ENCODE peak calls at places on chromosomes 3 and 15, in seven cellular contexts. One of them, this sample, is unnamed. For H3K4me1 and H3K9me3, the result is how much of the 10 kb centered on the place peaks cover.

GRCh38 chr3:186057594-186057993 is 51.3 kb downstream of the ETV5 start:
- DNase-seq in heart left ventricle: no peak
- DNase-seq in psoas muscle: no peak
- DNase-seq in upper lobe of right lung: no peak
- DNase-seq in CD8-positive, alpha-beta memory T cell: no peak
- DNase-seq in right cardiac atrium: no peak
- DNase-seq in sigmoid colon: no peak
- DNase-seq in this sample: no peak

GRCh38 chr3:53677406-53677805 is 168.8 kb downstream of the CHDH start:
- DNase-seq in upper lobe of right lung: no peak
- DNase-seq in heart left ventricle: peak
- DNase-seq in CD8-positive, alpha-beta memory T cell: no peak
- DNase-seq in psoas muscle: no peak
- DNase-seq in sigmoid colon: no peak
- DNase-seq in right cardiac atrium: no peak
- DNase-seq in this sample: no peak

GRCh38 chr15:58524247-58524646 is 92.5 kb downstream of the LIPC start:
- DNase-seq in psoas muscle: no peak
- DNase-seq in upper lobe of right lung: no peak
- DNase-seq in sigmoid colon: no peak
- DNase-seq in heart left ventricle: no peak
- DNase-seq in CD8-positive, alpha-beta memory T cell: no peak
- DNase-seq in right cardiac atrium: no peak
- DNase-seq in this sample: no peak

GRCh38 chr15:70246623-70247200 is 149.0 kb upstream of the TLE3 start:
- DNase-seq in psoas muscle: no peak
- DNase-seq in upper lobe of right lung: peak
- DNase-seq in heart left ventricle: no peak
- DNase-seq in right cardiac atrium: no peak
- DNase-seq in CD8-positive, alpha-beta memory T cell: no peak
- DNase-seq in sigmoid colon: peak
- DNase-seq in this sample: no peak

GRCh38 chr3:47266709-47267489 is 15.7 kb downstream of the KIF9 start:
- DNase-seq in psoas muscle: peak
- DNase-seq in upper lobe of right lung: no peak
- DNase-seq in heart left ventricle: peak
- DNase-seq in right cardiac atrium: peak
- DNase-seq in CD8-positive, alpha-beta memory T cell: no peak
- DNase-seq in sigmoid colon: peak
- DNase-seq in this sample: peak

GRCh38 chr3:9067352-9067975 is 104.2 kb upstream of the RAD18 start:
- DNase-seq in CD8-positive, alpha-beta memory T cell: no peak
- DNase-seq in psoas muscle: no peak
- DNase-seq in heart left ventricle: peak
- DNase-seq in upper lobe of right lung: no peak
- DNase-seq in sigmoid colon: peak
- DNase-seq in right cardiac atrium: no peak
- DNase-seq in this sample: no peak

GRCh38 chr3:138180375-138181029 is 5.8 kb upstream of the DBR1 start:
- DNase-seq in upper lobe of right lung: no peak
- DNase-seq in right cardiac atrium: no peak
- DNase-seq in CD8-positive, alpha-beta memory T cell: peak
- DNase-seq in psoas muscle: no peak
- DNase-seq in heart left ventricle: no peak
- DNase-seq in sigmoid colon: no peak
- DNase-seq in this sample: no peak

GRCh38 chr3:123300056-123300455 is 98.3 kb downstream of the SEC22A start:
- DNase-seq in sigmoid colon: no peak
- DNase-seq in upper lobe of right lung: peak
- DNase-seq in right cardiac atrium: no peak
- DNase-seq in heart left ventricle: no peak
- DNase-seq in CD8-positive, alpha-beta memory T cell: no peak
- DNase-seq in psoas muscle: peak
- DNase-seq in this sample: no peak

GRCh38 chr3:117246771-117247555 is 537.4 kb downstream of the TUSC7 start:
- DNase-seq in upper lobe of right lung: no peak
- DNase-seq in CD8-positive, alpha-beta memory T cell: no peak
- DNase-seq in right cardiac atrium: no peak
- DNase-seq in psoas muscle: no peak
- DNase-seq in heart left ventricle: no peak
- DNase-seq in sigmoid colon: no peak
- DNase-seq in this sample: no peak

GRCh38 chr15:55126111-55126510 is 70.6 kb downstream of the RSL24D1 start:
- DNase-seq in heart left ventricle: no peak
- DNase-seq in right cardiac atrium: no peak
- DNase-seq in sigmoid colon: no peak
- DNase-seq in upper lobe of right lung: no peak
- DNase-seq in CD8-positive, alpha-beta memory T cell: no peak
- DNase-seq in psoas muscle: no peak
- DNase-seq in this sample: no peak

GRCh38 chr3:138270245-138270644 is 59.4 kb downstream of the NME9 start:
- DNase-seq in right cardiac atrium: no peak
- DNase-seq in heart left ventricle: no peak
- DNase-seq in sigmoid colon: no peak
- DNase-seq in psoas muscle: no peak
- DNase-seq in CD8-positive, alpha-beta memory T cell: no peak
- DNase-seq in upper lobe of right lung: no peak
- DNase-seq in this sample: no peak

GRCh38 chr3:190728574-190729246 is 133.8 kb downstream of the GMNC start:
- DNase-seq in CD8-positive, alpha-beta memory T cell: no peak
- DNase-seq in heart left ventricle: no peak
- DNase-seq in upper lobe of right lung: no peak
- DNase-seq in right cardiac atrium: no peak
- DNase-seq in psoas muscle: no peak
- DNase-seq in sigmoid colon: no peak
- DNase-seq in this sample: no peak

GRCh38 chr3:22887664-22888291 is 315.3 kb upstream of the UBE2E2 start:
- DNase-seq in CD8-positive, alpha-beta memory T cell: no peak
- DNase-seq in heart left ventricle: no peak
- DNase-seq in sigmoid colon: no peak
- DNase-seq in psoas muscle: no peak
- DNase-seq in upper lobe of right lung: no peak
- DNase-seq in right cardiac atrium: no peak
- DNase-seq in this sample: no peak

GRCh38 chr15:35545316-35545824 is 595 bp downstream of the DPH6 start:
- DNase-seq in CD8-positive, alpha-beta memory T cell: no peak
- DNase-seq in right cardiac atrium: peak
- DNase-seq in upper lobe of right lung: peak
- DNase-seq in sigmoid colon: peak
- DNase-seq in psoas muscle: peak
- DNase-seq in heart left ventricle: peak
- DNase-seq in this sample: no peak

GRCh38 chr3:12993623-12994356 is 79.4 kb downstream of the IQSEC1 start:
- DNase-seq in upper lobe of right lung: peak
- DNase-seq in right cardiac atrium: peak
- DNase-seq in sigmoid colon: peak
- DNase-seq in psoas muscle: peak
- DNase-seq in heart left ventricle: no peak
- DNase-seq in CD8-positive, alpha-beta memory T cell: peak
- DNase-seq in this sample: no peak

GRCh38 chr15:66646799-66647198 is 55.2 kb upstream of the SMAD6 start:
- DNase-seq in psoas muscle: no peak
- DNase-seq in CD8-positive, alpha-beta memory T cell: no peak
- DNase-seq in heart left ventricle: no peak
- DNase-seq in upper lobe of right lung: no peak
- DNase-seq in right cardiac atrium: no peak
- DNase-seq in sigmoid colon: no peak
- DNase-seq in this sample: no peak

GRCh38 chr3:186990282-186990681 is 60.0 kb downstream of the ST6GAL1 start:
- DNase-seq in upper lobe of right lung: no peak
- DNase-seq in right cardiac atrium: no peak
- DNase-seq in CD8-positive, alpha-beta memory T cell: no peak
- DNase-seq in heart left ventricle: no peak
- DNase-seq in psoas muscle: no peak
- DNase-seq in sigmoid colon: no peak
- DNase-seq in this sample: no peak

GRCh38 chr3:153442386-153442785 is 280.4 kb downstream of the RAP2B start:
- DNase-seq in heart left ventricle: no peak
- DNase-seq in psoas muscle: no peak
- DNase-seq in upper lobe of right lung: no peak
- DNase-seq in CD8-positive, alpha-beta memory T cell: no peak
- DNase-seq in right cardiac atrium: no peak
- DNase-seq in sigmoid colon: no peak
- DNase-seq in this sample: no peak

GRCh38 chr3:44954962-44955361 is 21.0 kb downstream of the ZDHHC3 start:
- DNase-seq in sigmoid colon: no peak
- DNase-seq in heart left ventricle: no peak
- DNase-seq in upper lobe of right lung: peak
- DNase-seq in right cardiac atrium: no peak
- DNase-seq in CD8-positive, alpha-beta memory T cell: no peak
- DNase-seq in psoas muscle: no peak
- DNase-seq in this sample: no peak

GRCh38 chr3:31193871-31194270 is 299.4 kb upstream of the GADL1 start:
- DNase-seq in psoas muscle: no peak
- DNase-seq in heart left ventricle: no peak
- DNase-seq in right cardiac atrium: no peak
- DNase-seq in CD8-positive, alpha-beta memory T cell: no peak
- DNase-seq in upper lobe of right lung: no peak
- DNase-seq in sigmoid colon: no peak
- DNase-seq in this sample: no peak

GRCh38 chr3:45972534-45973402 is 22.9 kb downstream of the FYCO1 start:
- DNase-seq in CD8-positive, alpha-beta memory T cell: no peak
- DNase-seq in right cardiac atrium: no peak
- DNase-seq in psoas muscle: no peak
- DNase-seq in upper lobe of right lung: no peak
- DNase-seq in sigmoid colon: peak
- DNase-seq in heart left ventricle: no peak
- DNase-seq in this sample: no peak

GRCh38 chr15:68309024-68309423 is 31.5 kb downstream of the FEM1B start:
- DNase-seq in CD8-positive, alpha-beta memory T cell: no peak
- DNase-seq in psoas muscle: no peak
- DNase-seq in right cardiac atrium: no peak
- DNase-seq in sigmoid colon: no peak
- DNase-seq in heart left ventricle: no peak
- DNase-seq in upper lobe of right lung: no peak
- DNase-seq in this sample: no peak

GRCh38 chr3:31752305-31753049 is 219.8 kb downstream of the STT3B start:
- DNase-seq in sigmoid colon: no peak
- DNase-seq in psoas muscle: no peak
- DNase-seq in CD8-positive, alpha-beta memory T cell: no peak
- DNase-seq in upper lobe of right lung: no peak
- DNase-seq in right cardiac atrium: no peak
- DNase-seq in heart left ventricle: no peak
- DNase-seq in this sample: no peak

GRCh38 chr3:171935261-171936123 is 92.3 kb downstream of the TMEM212 start:
- DNase-seq in heart left ventricle: no peak
- DNase-seq in sigmoid colon: no peak
- DNase-seq in CD8-positive, alpha-beta memory T cell: no peak
- DNase-seq in psoas muscle: no peak
- DNase-seq in right cardiac atrium: no peak
- DNase-seq in upper lobe of right lung: no peak
- DNase-seq in this sample: no peak

GRCh38 chr3:193593666-193594025 is 638 bp downstream of the OPA1 start:
- DNase-seq in upper lobe of right lung: no peak
- DNase-seq in CD8-positive, alpha-beta memory T cell: peak
- DNase-seq in sigmoid colon: no peak
- DNase-seq in psoas muscle: no peak
- DNase-seq in heart left ventricle: no peak
- DNase-seq in right cardiac atrium: no peak
- DNase-seq in this sample: peak

GRCh38 chr15:101192081-101192480 is 59.8 kb downstream of the CHSY1 start:
- DNase-seq in right cardiac atrium: no peak
- DNase-seq in psoas muscle: no peak
- DNase-seq in CD8-positive, alpha-beta memory T cell: no peak
- DNase-seq in upper lobe of right lung: no peak
- DNase-seq in heart left ventricle: no peak
- DNase-seq in sigmoid colon: no peak
- DNase-seq in this sample: no peak

GRCh38 chr15:101193781-101194180 is 58.1 kb downstream of the CHSY1 start:
- DNase-seq in psoas muscle: no peak
- DNase-seq in right cardiac atrium: no peak
- DNase-seq in heart left ventricle: no peak
- DNase-seq in upper lobe of right lung: no peak
- DNase-seq in sigmoid colon: no peak
- DNase-seq in CD8-positive, alpha-beta memory T cell: no peak
- DNase-seq in this sample: no peak

GRCh38 chr15:101191242-101191641 is 60.6 kb downstream of the CHSY1 start:
- DNase-seq in sigmoid colon: no peak
- DNase-seq in upper lobe of right lung: no peak
- DNase-seq in CD8-positive, alpha-beta memory T cell: no peak
- DNase-seq in psoas muscle: no peak
- DNase-seq in heart left ventricle: no peak
- DNase-seq in right cardiac atrium: no peak
- DNase-seq in this sample: no peak

GRCh38 chr15:101193063-101193712 is 58.7 kb downstream of the CHSY1 start:
- DNase-seq in upper lobe of right lung: no peak
- DNase-seq in psoas muscle: peak
- DNase-seq in sigmoid colon: no peak
- DNase-seq in CD8-positive, alpha-beta memory T cell: no peak
- DNase-seq in heart left ventricle: peak
- DNase-seq in right cardiac atrium: peak
- DNase-seq in this sample: no peak

GRCh38 chr15:101194246-101195138 is 57.4 kb downstream of the CHSY1 start:
- DNase-seq in CD8-positive, alpha-beta memory T cell: no peak
- DNase-seq in right cardiac atrium: no peak
- DNase-seq in heart left ventricle: no peak
- DNase-seq in psoas muscle: no peak
- DNase-seq in upper lobe of right lung: no peak
- DNase-seq in sigmoid colon: no peak
- DNase-seq in this sample: no peak
- H3K4me1 ChIP-seq in CD8-positive, alpha-beta memory T cell: under half
- H3K4me1 ChIP-seq in right cardiac atrium: under half
- H3K4me1 ChIP-seq in heart left ventricle: half or more
- H3K4me1 ChIP-seq in psoas muscle: under half
- H3K4me1 ChIP-seq in upper lobe of right lung: half or more
- H3K4me1 ChIP-seq in sigmoid colon: half or more
- H3K4me1 ChIP-seq in this sample: under half

DNA sequence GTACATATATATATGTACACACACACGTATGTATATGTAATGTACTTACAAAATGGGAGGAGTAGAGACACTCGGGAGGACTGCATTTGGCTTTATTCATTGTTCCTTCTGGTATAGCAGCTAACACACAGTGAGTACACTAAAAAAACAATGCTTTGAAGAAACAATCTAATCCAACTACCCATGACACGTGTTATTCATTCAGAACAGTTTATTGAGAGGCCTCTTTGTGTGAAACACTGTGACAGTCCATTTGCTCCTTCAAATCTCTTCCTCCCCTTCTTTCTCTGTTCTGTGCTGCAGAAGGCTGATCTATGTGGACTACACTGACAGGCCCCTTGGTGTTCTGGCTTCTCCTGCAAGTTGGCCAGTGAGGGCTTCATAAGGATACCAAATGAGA is 1075.9 kb upstream of the CFAP20DC start:
- DNase-seq in CD8-positive, alpha-beta memory T cell: no peak
- DNase-seq in heart left ventricle: no peak
- DNase-seq in psoas muscle: no peak
- DNase-seq in sigmoid colon: no peak
- DNase-seq in upper lobe of right lung: no peak
- DNase-seq in right cardiac atrium: no peak
- DNase-seq in this sample: no peak
- H3K27ac ChIP-seq in CD8-positive, alpha-beta memory T cell: no peak
- H3K27ac ChIP-seq in heart left ventricle: no peak
- H3K27ac ChIP-seq in psoas muscle: no peak
- H3K27ac ChIP-seq in sigmoid colon: no peak
- H3K27ac ChIP-seq in upper lobe of right lung: no peak
- H3K27ac ChIP-seq in right cardiac atrium: no peak
- H3K27ac ChIP-seq in this sample: no peak

GRCh38 chr3:7574435-7574834 is 713.5 kb downstream of the GRM7 start:
- DNase-seq in heart left ventricle: no peak
- DNase-seq in psoas muscle: no peak
- DNase-seq in upper lobe of right lung: no peak
- DNase-seq in CD8-positive, alpha-beta memory T cell: no peak
- DNase-seq in right cardiac atrium: no peak
- DNase-seq in sigmoid colon: no peak
- DNase-seq in this sample: no peak
- H3K9me3 ChIP-seq in heart left ventricle: under half
- H3K9me3 ChIP-seq in psoas muscle: under half
- H3K9me3 ChIP-seq in upper lobe of right lung: under half
- H3K9me3 ChIP-seq in CD8-positive, alpha-beta memory T cell: under half
- H3K9me3 ChIP-seq in right cardiac atrium: under half
- H3K9me3 ChIP-seq in sigmoid colon: under half
- H3K9me3 ChIP-seq in this sample: under half

GRCh38 chr3:149468504-149469212 is 5.8 kb upstream of the TM4SF4 start:
- DNase-seq in CD8-positive, alpha-beta memory T cell: no peak
- DNase-seq in upper lobe of right lung: no peak
- DNase-seq in sigmoid colon: no peak
- DNase-seq in psoas muscle: no peak
- DNase-seq in heart left ventricle: no peak
- DNase-seq in right cardiac atrium: no peak
- DNase-seq in this sample: no peak
- H3K4me1 ChIP-seq in CD8-positive, alpha-beta memory T cell: under half
- H3K4me1 ChIP-seq in upper lobe of right lung: under half
- H3K4me1 ChIP-seq in sigmoid colon: under half
- H3K4me1 ChIP-seq in psoas muscle: under half
- H3K4me1 ChIP-seq in heart left ventricle: under half
- H3K4me1 ChIP-seq in right cardiac atrium: under half
- H3K4me1 ChIP-seq in this sample: under half

This sample was measured in CD8-positive, alpha-beta T cell.